ENCODE peak calls at places on chromosomes 4 and X, in four cellular contexts. Z is HTR-8/SVneo; O is stimulated activated CD4-positive, alpha-beta T cell treated with anti-CD3 and anti-CD28 coated beads, Interleukin-15, amount 100 ng/mL, for 1 hour; C is stimulated activated CD8-positive, alpha-beta memory T cell treated with anti-CD3 and anti-CD28 coated beads, Interleukin-7, amount 100 ng/mL, for 4 hours. P is an unnamed sample.

GRCh38 chr4:78645853-78646757 is 94.5 kb downstream of the ANXA3 start:
- DNase-seq in C (no peak), O (no peak), Z (peak), P (peak)

GRCh38 chr4:6769984-6770420 is 12.5 kb upstream of the KIAA0232 start:
- DNase-seq in Z (no peak), C (no peak), O (no peak), P (no peak)

GRCh38 chrX:100745806-100746537 is 14.1 kb upstream of the SYTL4 start:
- DNase-seq in C (no peak), O (no peak), Z (no peak), P (peak)

GRCh38 chr4:184684491-184685189 is 35.1 kb downstream of the PRIMPOL start:
- DNase-seq in O (no peak), C (no peak), Z (no peak), P (no peak)

GRCh38 chrX:140766024-140766611 is 56.6 kb downstream of the LINC00632 start:
- DNase-seq in Z (no peak), O (no peak), C (peak), P (peak)

GRCh38 chr4:183145773-183146172 is 46.7 kb downstream of the WWC2 start:
- DNase-seq in C (no peak), Z (no peak), O (no peak), P (no peak)

GRCh38 chr4:77187231-77187630 is 30.2 kb downstream of the CCNG2 start:
- DNase-seq in C (no peak), Z (no peak), O (no peak), P (no peak)

GRCh38 chr4:139782926-139783542 is 117.4 kb downstream of the MGST2 start:
- DNase-seq in O (no peak), Z (no peak), C (no peak), P (no peak)

GRCh38 chr4:148286043-148286442 is 156.2 kb downstream of the NR3C2 start:
- DNase-seq in O (no peak), C (no peak), Z (no peak), P (no peak)

GRCh38 chrX:136708348-136708747 is 60.4 kb downstream of the CD40LG start:
- DNase-seq in Z (no peak), O (no peak), C (no peak), P (no peak)

GRCh38 chr4:26723216-26723615 is 137.4 kb upstream of the STIM2 start:
- DNase-seq in Z (no peak), O (no peak), C (no peak), P (no peak)

GRCh38 chr4:38412137-38412536 is 251.9 kb upstream of the KLF3 start:
- DNase-seq in Z (no peak), O (no peak), C (no peak), P (no peak)

GRCh38 chrX:107547621-107548020 is 80.7 kb upstream of the PRPS1 start:
- DNase-seq in Z (no peak), O (no peak), C (no peak), P (no peak)

GRCh38 chrX:70480660-70481018 is 36.0 kb downstream of the DLG3 start:
- DNase-seq in O (no peak), Z (no peak), C (no peak), P (peak)

GRCh38 chr4:78809928-78810835 is 34.0 kb downstream of the BMP2K start:
- DNase-seq in O (no peak), Z (no peak), C (no peak), P (no peak)

GRCh38 chr4:6233943-6234342 is 33.6 kb upstream of the JAKMIP1 start:
- DNase-seq in O (no peak), Z (no peak), C (no peak), P (no peak)

GRCh38 chrX:154490021-154490413 is 412 bp downstream of the SLC10A3 start:
- DNase-seq in Z (no peak), O (peak), C (no peak), P (peak)

GRCh38 chrX:133661962-133662839 is 246.9 kb upstream of the GPC4 start:
- DNase-seq in Z (no peak), O (no peak), C (no peak), P (peak)

GRCh38 chr4:102217345-102217744 is 127.9 kb downstream of the SLC39A8 start:
- DNase-seq in Z (no peak), C (no peak), O (no peak), P (peak)

GRCh38 chr4:117676153-117676552 is 358.1 kb upstream of the NDST3 start:
- DNase-seq in C (no peak), Z (no peak), O (no peak), P (no peak)

GRCh38 chr4:78032446-78032845 is 24.7 kb upstream of the FRAS1 start:
- DNase-seq in O (no peak), C (no peak), Z (no peak), P (no peak)

GRCh38 chr4:83282049-83282535 is 2.5 kb downstream of the COQ2 start:
- DNase-seq in O (no peak), C (no peak), Z (peak), P (peak)

GRCh38 chrX:16838202-16839066 is 31.7 kb downstream of the RBBP7 start:
- DNase-seq in O (no peak), C (no peak), Z (no peak), P (peak)

GRCh38 chrX:116499780-116500179 is 37.0 kb upstream of the CT83 start:
- DNase-seq in Z (no peak), O (no peak), C (no peak), P (no peak)

GRCh38 chr4:183437452-183437851 is 7.0 kb upstream of the CDKN2AIP start:
- DNase-seq in Z (no peak), O (no peak), C (no peak), P (no peak)

GRCh38 chr4:109560687-109561452 is 824 bp downstream of the MCUB start:
- DNase-seq in O (peak), C (peak), Z (peak), P (peak)

GRCh38 chr4:168496834-168497233 is at the start of gene PALLD:
- DNase-seq in O (no peak), C (no peak), Z (peak), P (peak)

GRCh38 chr4:14908635-14909034 is 93.6 kb upstream of the CPEB2 start:
- DNase-seq in C (no peak), Z (no peak), O (no peak), P (peak)

GRCh38 chrX:134599173-134599914 is 58.9 kb downstream of the PLAC1 start:
- DNase-seq in C (no peak), Z (no peak), O (no peak), P (peak)

GRCh38 chrX:2504706-2505332 is 4.0 kb upstream of the DHRSX start:
- DNase-seq in O (no peak), C (no peak), Z (no peak), P (no peak)

GRCh38 chr4:15024386-15024785 is 22.1 kb downstream of the CPEB2 start:
- DNase-seq in C (no peak), O (no peak), Z (no peak), P (peak)

GRCh38 chrX:97320305-97320704 is 436.6 kb downstream of the RPA4 start:
- DNase-seq in Z (no peak), O (no peak), C (no peak), P (no peak)

GRCh38 chrX:137354851-137355250 is 211.1 kb upstream of the ZIC3 start:
- DNase-seq in O (no peak), C (no peak), Z (no peak), P (no peak)

GRCh38 chrX:651922-652775 is 21.6 kb downstream of the SHOX start:
- DNase-seq in Z (no peak), O (no peak), C (no peak), P (no peak)

GRCh38 chr4:183517781-183518180 is 12.9 kb downstream of the ING2 start:
- DNase-seq in C (no peak), Z (no peak), O (no peak), P (no peak)

P was measured in adipocyte.